ENCODE peak calls at places on chromosomes 3 and 15, in seven cellular contexts. One of them, this sample, is unnamed. For H3K4me1, the result is how much of the 10 kb centered on the place peaks cover.

GRCh38 chr3:99562138-99562537 is 76.3 kb upstream of the COL8A1 start:
- DNase-seq in ovary: no peak
- DNase-seq in testis: no peak
- DNase-seq in HepG2: no peak
- DNase-seq in uterus: no peak
- DNase-seq in stomach: no peak
- DNase-seq in heart left ventricle: no peak
- DNase-seq in this sample: peak

GRCh38 chr3:48119495-48120193 is 68.6 kb downstream of the CDC25A start:
- DNase-seq in uterus: peak
- DNase-seq in testis: peak
- DNase-seq in HepG2: no peak
- DNase-seq in heart left ventricle: peak
- DNase-seq in ovary: peak
- DNase-seq in stomach: peak
- DNase-seq in this sample: peak

GRCh38 chr3:160567774-160568173 is 2.4 kb upstream of the KPNA4 start:
- DNase-seq in uterus: no peak
- DNase-seq in HepG2: no peak
- DNase-seq in stomach: no peak
- DNase-seq in ovary: no peak
- DNase-seq in testis: no peak
- DNase-seq in heart left ventricle: no peak
- DNase-seq in this sample: no peak

GRCh38 chr15:32677238-32677750 is 35.8 kb downstream of the SCG5 start:
- DNase-seq in uterus: no peak
- DNase-seq in heart left ventricle: no peak
- DNase-seq in testis: no peak
- DNase-seq in ovary: no peak
- DNase-seq in stomach: no peak
- DNase-seq in HepG2: peak
- DNase-seq in this sample: no peak

GRCh38 chr3:134564991-134565390 is 79.1 kb downstream of the CEP63 start:
- DNase-seq in stomach: no peak
- DNase-seq in uterus: no peak
- DNase-seq in ovary: no peak
- DNase-seq in heart left ventricle: no peak
- DNase-seq in testis: no peak
- DNase-seq in HepG2: no peak
- DNase-seq in this sample: no peak

GRCh38 chr15:58178668-58179067 is 40.5 kb downstream of the AQP9 start:
- DNase-seq in heart left ventricle: no peak
- DNase-seq in ovary: no peak
- DNase-seq in stomach: no peak
- DNase-seq in HepG2: no peak
- DNase-seq in uterus: no peak
- DNase-seq in testis: no peak
- DNase-seq in this sample: peak

GRCh38 chr3:17232442-17232841 is 347.7 kb downstream of the PLCL2 start:
- DNase-seq in ovary: no peak
- DNase-seq in HepG2: no peak
- DNase-seq in testis: no peak
- DNase-seq in heart left ventricle: no peak
- DNase-seq in uterus: no peak
- DNase-seq in stomach: no peak
- DNase-seq in this sample: no peak

GRCh38 chr15:69881760-69882159 is 216.0 kb downstream of the TLE3 start:
- DNase-seq in uterus: no peak
- DNase-seq in stomach: no peak
- DNase-seq in testis: no peak
- DNase-seq in ovary: no peak
- DNase-seq in heart left ventricle: no peak
- DNase-seq in HepG2: no peak
- DNase-seq in this sample: peak

GRCh38 chr3:45134758-45135521 is 11.2 kb downstream of the CDCP1 start:
- DNase-seq in stomach: no peak
- DNase-seq in uterus: no peak
- DNase-seq in ovary: no peak
- DNase-seq in HepG2: no peak
- DNase-seq in heart left ventricle: no peak
- DNase-seq in testis: no peak
- DNase-seq in this sample: no peak

GRCh38 chr3:49899815-49900214 is 3.9 kb downstream of the MST1R start:
- DNase-seq in uterus: no peak
- DNase-seq in stomach: no peak
- DNase-seq in heart left ventricle: no peak
- DNase-seq in testis: no peak
- DNase-seq in HepG2: no peak
- DNase-seq in ovary: no peak
- DNase-seq in this sample: no peak

GRCh38 chr15:80309769-80310384 is 57.9 kb upstream of the CTXND1 start:
- DNase-seq in HepG2: peak
- DNase-seq in testis: peak
- DNase-seq in uterus: no peak
- DNase-seq in stomach: no peak
- DNase-seq in ovary: no peak
- DNase-seq in heart left ventricle: no peak
- DNase-seq in this sample: peak

GRCh38 chr3:59857589-59858346 is 807.9 kb upstream of the CFAP20DC start:
- DNase-seq in stomach: peak
- DNase-seq in HepG2: peak
- DNase-seq in uterus: peak
- DNase-seq in testis: peak
- DNase-seq in heart left ventricle: peak
- DNase-seq in ovary: peak
- DNase-seq in this sample: peak

GRCh38 chr3:64892664-64893309 is 205.0 kb upstream of the ADAMTS9 start:
- DNase-seq in testis: peak
- DNase-seq in stomach: no peak
- DNase-seq in HepG2: no peak
- DNase-seq in uterus: no peak
- DNase-seq in heart left ventricle: no peak
- DNase-seq in ovary: no peak
- DNase-seq in this sample: no peak

GRCh38 chr15:52139599-52140462 is 27.3 kb upstream of the BCL2L10 start:
- DNase-seq in heart left ventricle: peak
- DNase-seq in HepG2: peak
- DNase-seq in testis: peak
- DNase-seq in stomach: peak
- DNase-seq in uterus: peak
- DNase-seq in ovary: peak
- DNase-seq in this sample: peak

GRCh38 chr15:76585573-76585892 is 249.0 kb downstream of the ISL2 start:
- DNase-seq in heart left ventricle: no peak
- DNase-seq in stomach: no peak
- DNase-seq in ovary: no peak
- DNase-seq in testis: no peak
- DNase-seq in uterus: no peak
- DNase-seq in HepG2: no peak
- DNase-seq in this sample: no peak

GRCh38 chr3:11459147-11459837 is 184.4 kb downstream of the VGLL4 start:
- DNase-seq in HepG2: no peak
- DNase-seq in ovary: no peak
- DNase-seq in uterus: no peak
- DNase-seq in testis: no peak
- DNase-seq in stomach: no peak
- DNase-seq in heart left ventricle: no peak
- DNase-seq in this sample: no peak

DNA sequence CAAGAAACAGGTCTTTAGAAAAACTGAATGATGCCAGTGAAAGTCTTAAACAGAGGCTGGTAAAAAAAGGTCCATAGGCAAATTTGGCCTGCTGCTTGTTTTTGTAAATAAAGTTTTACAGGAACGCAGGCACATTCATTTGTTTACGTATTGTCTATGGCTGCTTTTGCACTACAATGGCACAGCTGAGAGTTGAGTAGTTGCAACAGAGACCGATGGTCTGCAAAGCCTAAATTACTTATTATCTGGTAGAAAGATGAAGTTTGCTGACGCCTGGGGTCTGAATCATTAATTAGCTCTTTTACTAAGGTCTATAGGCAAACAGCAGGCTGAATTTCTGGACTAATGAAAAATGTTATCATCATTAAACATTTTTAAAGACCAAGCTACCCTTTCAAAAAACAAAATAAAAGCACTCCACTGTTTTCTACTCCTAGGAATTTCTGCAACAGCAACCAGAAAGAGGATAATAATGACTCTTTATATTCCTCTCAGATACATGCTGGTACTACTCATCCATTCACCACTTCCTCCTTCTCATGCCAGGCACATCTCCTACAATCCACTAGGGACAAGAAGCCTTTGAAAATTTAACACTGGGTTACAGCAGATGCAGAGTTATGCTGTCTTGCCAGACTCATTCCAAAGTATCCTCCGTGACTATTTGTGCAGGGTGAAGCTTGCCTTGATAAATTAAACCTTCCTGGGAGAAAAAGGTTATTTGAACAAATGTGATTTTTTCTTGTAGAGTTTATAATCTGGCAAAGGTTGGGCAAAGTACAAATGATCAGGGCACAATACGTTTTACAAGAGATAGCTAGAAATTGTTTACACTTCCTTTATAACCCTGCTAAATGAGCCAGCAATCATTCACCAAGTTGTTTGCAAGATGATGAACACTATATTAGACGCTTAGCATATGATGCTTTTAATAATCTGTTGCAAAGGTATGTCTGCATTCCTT is 6.0 kb downstream of the GATM start:
- DNase-seq in ovary: no peak
- DNase-seq in stomach: no peak
- DNase-seq in HepG2: no peak
- DNase-seq in testis: no peak
- DNase-seq in uterus: no peak
- DNase-seq in heart left ventricle: no peak
- DNase-seq in this sample: no peak
- H3K27ac ChIP-seq in ovary: no peak
- H3K27ac ChIP-seq in stomach: no peak
- H3K27ac ChIP-seq in HepG2: no peak
- H3K27ac ChIP-seq in testis: no peak
- H3K27ac ChIP-seq in uterus: no peak
- H3K27ac ChIP-seq in heart left ventricle: no peak
- H3K27ac ChIP-seq in this sample: no peak

DNA sequence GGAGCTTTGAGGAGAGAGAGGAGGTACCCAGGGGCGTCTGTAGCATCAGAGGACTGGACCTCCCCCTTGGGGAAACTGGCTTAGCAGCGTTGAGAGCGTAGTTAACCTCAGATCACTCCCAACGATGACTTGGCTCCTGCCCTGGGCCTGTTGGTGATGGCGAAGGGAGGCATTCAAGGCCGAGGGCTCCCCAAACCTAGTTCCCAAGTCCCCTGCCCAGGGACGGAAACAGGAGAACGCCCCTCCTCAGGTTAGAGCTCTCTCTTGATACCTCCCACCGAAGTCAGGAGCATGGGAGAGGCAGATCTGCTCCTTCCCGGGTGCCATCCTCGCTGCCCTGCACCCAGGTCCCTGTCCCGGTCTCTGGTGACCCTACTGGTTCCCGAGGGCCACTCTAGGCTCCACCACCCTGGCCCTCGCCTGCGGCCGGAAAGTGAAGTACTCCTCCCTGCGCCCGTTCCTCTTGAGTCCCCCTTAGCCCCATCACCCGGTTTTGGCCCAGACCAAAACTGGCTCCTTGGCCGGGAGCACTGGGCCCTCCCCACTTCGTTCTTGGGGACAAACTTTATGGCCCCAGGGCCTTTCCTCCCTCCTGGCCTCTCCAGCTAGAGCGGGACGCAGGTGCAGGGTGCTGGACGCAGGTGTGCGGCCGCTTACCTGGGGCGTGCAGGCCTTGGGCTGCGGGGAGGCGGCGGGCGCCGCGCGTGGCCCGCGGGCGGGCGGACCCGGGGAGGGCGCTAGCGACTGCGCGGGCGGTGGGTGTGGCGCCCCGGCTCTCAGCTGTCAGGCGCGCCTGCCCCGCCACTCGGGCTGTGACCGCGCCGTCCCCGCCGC is 2.6 kb upstream of the SKOR1 start:
- DNase-seq in heart left ventricle: no peak
- DNase-seq in uterus: no peak
- DNase-seq in HepG2: no peak
- DNase-seq in ovary: no peak
- DNase-seq in testis: no peak
- DNase-seq in stomach: no peak
- DNase-seq in this sample: no peak
- H3K4me1 ChIP-seq in heart left ventricle: under half
- H3K4me1 ChIP-seq in uterus: under half
- H3K4me1 ChIP-seq in HepG2: under half
- H3K4me1 ChIP-seq in ovary: under half
- H3K4me1 ChIP-seq in testis: under half
- H3K4me1 ChIP-seq in stomach: under half
- H3K4me1 ChIP-seq in this sample: half or more

DNA sequence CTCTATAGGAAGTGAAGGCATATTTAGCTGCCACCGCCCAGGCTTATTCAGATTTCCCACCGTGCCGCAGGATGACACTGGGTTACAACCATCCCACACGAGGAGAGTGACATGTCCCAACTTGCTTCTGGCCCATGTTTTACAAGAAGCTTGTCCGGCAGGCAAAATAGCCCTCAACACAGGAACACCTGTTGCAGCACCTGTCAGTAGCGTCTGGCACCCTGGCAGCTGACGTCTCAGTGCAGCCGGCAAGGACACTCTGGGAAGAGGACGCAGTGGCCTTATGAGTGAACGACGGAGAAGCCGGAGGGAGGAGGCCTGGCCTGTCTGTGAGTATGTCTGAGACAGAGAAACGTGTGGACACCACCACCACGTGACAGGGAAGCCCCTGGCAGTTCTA is 32.1 kb downstream of the FAM174B start:
- DNase-seq in uterus: no peak
- DNase-seq in stomach: no peak
- DNase-seq in HepG2: no peak
- DNase-seq in ovary: no peak
- DNase-seq in testis: no peak
- DNase-seq in heart left ventricle: no peak
- DNase-seq in this sample: no peak
- TF ChIP-seq POLR2A in uterus: no peak
- TF ChIP-seq POLR2A in stomach: no peak
- TF ChIP-seq POLR2A in HepG2: no peak
- TF ChIP-seq POLR2A in ovary: no peak
- TF ChIP-seq POLR2A in testis: no peak
- TF ChIP-seq POLR2A in heart left ventricle: no peak
- TF ChIP-seq POLR2A in this sample: no peak

GRCh38 chr3:184651945-184652344 is 59.9 kb downstream of the MAGEF1 start:
- DNase-seq in testis: no peak
- DNase-seq in uterus: no peak
- DNase-seq in HepG2: no peak
- DNase-seq in ovary: no peak
- DNase-seq in heart left ventricle: no peak
- DNase-seq in stomach: peak
- DNase-seq in this sample: no peak
- H3K27ac ChIP-seq in testis: no peak
- H3K27ac ChIP-seq in uterus: no peak
- H3K27ac ChIP-seq in HepG2: no peak
- H3K27ac ChIP-seq in ovary: no peak
- H3K27ac ChIP-seq in heart left ventricle: no peak
- H3K27ac ChIP-seq in stomach: no peak
- H3K27ac ChIP-seq in this sample: no peak